ENCODE peak calls at places on chromosomes 7 and 10, in five cellular contexts. Y is H1, F is GM12878, E is K562, J is HepG2. L is an unnamed sample. For H3K4me1, the result is how much of the 10 kb centered on the place peaks cover.

GRCh38 chr10:962342-962741 is 25.9 kb upstream of the GTPBP4 start:
- DNase-seq in E (no peak), F (no peak), Y (no peak), J (no peak), L (no peak)

GRCh38 chr10:48430402-48430993 is 124.0 kb downstream of the MAPK8 start:
- DNase-seq in Y (no peak), E (no peak), J (no peak), F (no peak), L (no peak)

GRCh38 chr7:81769891-81770818 is at the start of gene HGF:
- DNase-seq in F (no peak), E (no peak), Y (no peak), J (no peak), L (no peak)

GRCh38 chr10:22426653-22427052 is 81.4 kb downstream of the SPAG6 start:
- DNase-seq in E (no peak), J (no peak), Y (no peak), F (no peak), L (no peak)

GRCh38 chr10:118633801-118634200 is 38.4 kb upstream of the PRLHR start:
- DNase-seq in F (no peak), E (no peak), J (no peak), Y (no peak), L (no peak)

GRCh38 chr7:26155531-26156375 is 3.8 kb downstream of the NFE2L3 start:
- DNase-seq in F (no peak), J (peak), Y (no peak), E (no peak), L (no peak)

GRCh38 chr7:128035712-128036111 is 4.5 kb upstream of the LRRC4 start:
- DNase-seq in E (peak), Y (no peak), J (peak), F (no peak), L (no peak)

GRCh38 chr7:133887459-133887858 is 239.7 kb upstream of the LRGUK start:
- DNase-seq in F (no peak), J (no peak), Y (no peak), E (no peak), L (no peak)

GRCh38 chr10:86361134-86362128 is 5.2 kb downstream of the GRID1 start:
- DNase-seq in Y (no peak), E (no peak), J (no peak), F (no peak), L (no peak)

GRCh38 chr10:119700321-119700954 is 25.4 kb upstream of the INPP5F start:
- DNase-seq in J (no peak), Y (no peak), F (no peak), E (no peak), L (no peak)

GRCh38 chr10:130430852-130431704 is 294.9 kb downstream of the GLRX3 start:
- DNase-seq in Y (no peak), F (no peak), J (no peak), E (no peak), L (no peak)

GRCh38 chr10:109427421-109427820 is 495.9 kb downstream of the XPNPEP1 start:
- DNase-seq in Y (no peak), E (no peak), F (no peak), J (no peak), L (no peak)

GRCh38 chr10:109428775-109429480 is 494.4 kb downstream of the XPNPEP1 start:
- DNase-seq in Y (no peak), E (no peak), F (no peak), J (no peak), L (no peak)

GRCh38 chr10:109430844-109431243 is 492.5 kb downstream of the XPNPEP1 start:
- DNase-seq in E (no peak), Y (no peak), F (no peak), J (no peak), L (no peak)

GRCh38 chr10:109429956-109430760 is 493.2 kb downstream of the XPNPEP1 start:
- DNase-seq in F (no peak), J (no peak), Y (no peak), E (no peak), L (no peak)

GRCh38 chr10:109432281-109432680 is 491.0 kb downstream of the XPNPEP1 start:
- DNase-seq in Y (no peak), E (no peak), F (no peak), J (peak), L (no peak)
- H3K4me1 ChIP-seq in Y (under half), E (under half), F (under half), J (under half), L (under half)

GRCh38 chr10:62433901-62434300 is 59.7 kb downstream of the ZNF365 start:
- DNase-seq in F (no peak), J (no peak), Y (no peak), E (no peak), L (no peak)

GRCh38 chr10:62442894-62443674 is 68.9 kb downstream of the ZNF365 start:
- DNase-seq in E (no peak), F (no peak), J (no peak), Y (no peak), L (no peak)

GRCh38 chr10:62441953-62442352 is 67.8 kb downstream of the ZNF365 start:
- DNase-seq in E (no peak), J (no peak), F (no peak), Y (no peak), L (no peak)

GRCh38 chr10:62433181-62433692 is 59.1 kb downstream of the ZNF365 start:
- DNase-seq in J (no peak), F (no peak), E (peak), Y (no peak), L (peak)

DNA sequence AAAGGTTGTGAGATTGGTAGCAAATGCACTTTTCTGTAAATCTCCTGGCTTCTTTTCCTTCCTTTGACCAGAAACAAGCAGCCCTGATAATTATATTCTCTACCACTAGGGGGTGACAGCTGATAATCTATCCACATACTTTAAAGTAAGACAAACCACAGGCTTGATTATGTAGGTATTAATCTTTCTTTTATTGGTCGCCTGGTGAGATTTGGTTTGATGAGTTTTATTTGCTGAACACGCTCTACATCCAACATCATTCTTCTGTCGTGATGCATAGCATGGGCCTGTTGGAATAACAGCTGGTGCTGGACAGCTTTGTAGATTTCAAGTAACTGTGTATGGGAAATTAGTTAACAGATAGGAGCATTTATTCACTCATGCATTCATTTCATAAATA is 63.5 kb downstream of the ZNF365 start:
- DNase-seq in E (peak), J (peak), F (no peak), Y (no peak), L (peak)
- TF ChIP-seq POLR2AphosphoS5 in E (no peak), J (no peak), F (no peak), Y (no peak), L (no peak)

GRCh38 chr7:74175270-74175803 is 1.2 kb downstream of the EIF4H start:
- DNase-seq in F (no peak), Y (no peak), E (no peak), J (no peak), L (no peak)

GRCh38 chr7:74173491-74173865 is 678 bp upstream of the EIF4H start:
- DNase-seq in Y (no peak), J (no peak), E (no peak), F (no peak), L (no peak)

GRCh38 chr7:74174606-74175082 is 488 bp downstream of the EIF4H start:
- DNase-seq in F (no peak), E (peak), Y (no peak), J (peak), L (no peak)

GRCh38 chr7:74173866-74174605 is at the start of gene EIF4H:
- DNase-seq in Y (peak), J (peak), E (peak), F (peak), L (peak)

GRCh38 chr7:74173074-74173473 is 1.1 kb upstream of the EIF4H start:
- DNase-seq in J (peak), F (no peak), E (no peak), Y (no peak), L (no peak)
- TF ChIP-seq ATF3 in J (no peak), F (no peak), E (no peak), Y (no peak), L (no peak)

GRCh38 chr10:78961760-78962159 is 107.0 kb upstream of the ZMIZ1 start:
- DNase-seq in J (no peak), Y (no peak), E (no peak), F (no peak), L (no peak)
- H3K4me1 ChIP-seq in J (half or more), Y (under half), E (under half), F (under half), L (half or more)

DNA sequence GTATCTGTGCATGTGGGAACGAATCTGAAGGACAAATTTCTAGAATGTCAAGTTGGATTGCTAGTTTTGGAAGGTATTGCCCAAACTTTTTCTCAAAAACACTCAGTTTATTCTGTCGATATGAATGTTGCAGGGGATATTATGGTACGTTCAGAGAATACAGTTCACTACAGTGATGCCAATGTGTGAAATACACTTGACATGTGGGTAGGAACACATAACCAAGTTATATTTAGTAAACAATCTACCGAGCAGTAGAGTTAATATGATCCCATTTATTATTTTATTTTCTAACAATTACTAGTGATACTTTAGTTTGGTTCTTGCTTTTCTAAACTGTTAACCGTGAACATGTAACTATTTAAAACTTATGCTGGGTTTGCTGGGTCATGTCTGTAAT is 37.4 kb downstream of the KIAA1217 start:
- DNase-seq in F (no peak), Y (no peak), E (no peak), J (no peak), L (no peak)
- TF ChIP-seq POLR2AphosphoS5 in F (no peak), Y (no peak), E (no peak), J (no peak), L (no peak)

DNA sequence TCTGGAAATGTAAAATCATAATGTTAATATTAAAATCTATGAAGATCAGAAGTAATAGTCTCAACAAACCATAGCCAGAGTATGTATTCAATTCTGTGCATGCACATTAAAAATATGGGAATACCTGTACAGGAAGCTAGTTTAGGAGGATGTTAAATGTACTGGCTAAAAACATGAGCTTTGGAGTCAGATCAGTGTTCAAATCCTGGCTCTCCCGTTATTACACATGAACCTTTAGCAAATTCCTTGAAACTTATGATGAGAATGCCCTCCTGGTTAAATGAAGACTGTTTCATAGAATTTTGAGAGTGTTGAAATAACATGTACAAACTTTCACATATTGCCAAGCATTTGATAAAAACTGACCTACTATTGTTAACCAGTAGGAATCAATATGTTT is 4.6 kb downstream of the ARL4A start:
- DNase-seq in Y (no peak), E (no peak), F (no peak), J (no peak), L (no peak)
- TF ChIP-seq ATF3 in Y (no peak), E (no peak), F (no peak), J (no peak), L (no peak)